ENCODE peak calls at places on chromosome 2, in seven cellular contexts. One of them, this sample, is unnamed.

GRCh38 chr2:177172034-177172880 is 40.3 kb upstream of the HNRNPA3 start:
- DNase-seq in GM12878: no peak
- DNase-seq in breast epithelium: no peak
- DNase-seq in NCI-H2029 treated with DMSO at 0.1 percent for 48 hours: no peak
- DNase-seq in NCI-H1105: no peak
- DNase-seq in activated CD4-positive, alpha-beta memory T cell treated with anti-CD3 and anti-CD28 coated beads for 36 hours: no peak
- DNase-seq in stimulated activated CD8-positive, alpha-beta memory T cell treated with anti-CD3 and anti-CD28 coated beads, Interleukin-4, amount 100 ng/mL, for 48 hours: no peak
- DNase-seq in this sample: no peak

GRCh38 chr2:128636802-128637147 is 318.1 kb upstream of the HS6ST1 start:
- DNase-seq in stimulated activated CD8-positive, alpha-beta memory T cell treated with anti-CD3 and anti-CD28 coated beads, Interleukin-4, amount 100 ng/mL, for 48 hours: no peak
- DNase-seq in breast epithelium: no peak
- DNase-seq in GM12878: no peak
- DNase-seq in activated CD4-positive, alpha-beta memory T cell treated with anti-CD3 and anti-CD28 coated beads for 36 hours: no peak
- DNase-seq in NCI-H1105: no peak
- DNase-seq in NCI-H2029 treated with DMSO at 0.1 percent for 48 hours: no peak
- DNase-seq in this sample: no peak

GRCh38 chr2:177165103-177165583 is 47.5 kb upstream of the HNRNPA3 start:
- DNase-seq in GM12878: peak; percentile 38
- DNase-seq in stimulated activated CD8-positive, alpha-beta memory T cell treated with anti-CD3 and anti-CD28 coated beads, Interleukin-4, amount 100 ng/mL, for 48 hours: no peak
- DNase-seq in NCI-H1105: peak; percentile 10
- DNase-seq in activated CD4-positive, alpha-beta memory T cell treated with anti-CD3 and anti-CD28 coated beads for 36 hours: no peak
- DNase-seq in NCI-H2029 treated with DMSO at 0.1 percent for 48 hours: no peak
- DNase-seq in breast epithelium: no peak
- DNase-seq in this sample: no peak

GRCh38 chr2:155377931-155378444 is 679.5 kb downstream of the KCNJ3 start:
- DNase-seq in stimulated activated CD8-positive, alpha-beta memory T cell treated with anti-CD3 and anti-CD28 coated beads, Interleukin-4, amount 100 ng/mL, for 48 hours: no peak
- DNase-seq in activated CD4-positive, alpha-beta memory T cell treated with anti-CD3 and anti-CD28 coated beads for 36 hours: peak; percentile 33
- DNase-seq in NCI-H2029 treated with DMSO at 0.1 percent for 48 hours: no peak
- DNase-seq in GM12878: no peak
- DNase-seq in NCI-H1105: no peak
- DNase-seq in breast epithelium: no peak
- DNase-seq in this sample: no peak

GRCh38 chr2:74554821-74555531 is 456 bp downstream of the DOK1 start:
- DNase-seq in GM12878: no peak
- DNase-seq in activated CD4-positive, alpha-beta memory T cell treated with anti-CD3 and anti-CD28 coated beads for 36 hours: peak; percentile 57
- DNase-seq in breast epithelium: no peak
- DNase-seq in NCI-H1105: no peak
- DNase-seq in stimulated activated CD8-positive, alpha-beta memory T cell treated with anti-CD3 and anti-CD28 coated beads, Interleukin-4, amount 100 ng/mL, for 48 hours: peak; percentile 66
- DNase-seq in NCI-H2029 treated with DMSO at 0.1 percent for 48 hours: no peak
- DNase-seq in this sample: no peak

GRCh38 chr2:40914648-40915047 is 462.8 kb upstream of the SLC8A1 start:
- DNase-seq in NCI-H1105: no peak
- DNase-seq in breast epithelium: no peak
- DNase-seq in GM12878: no peak
- DNase-seq in stimulated activated CD8-positive, alpha-beta memory T cell treated with anti-CD3 and anti-CD28 coated beads, Interleukin-4, amount 100 ng/mL, for 48 hours: no peak
- DNase-seq in activated CD4-positive, alpha-beta memory T cell treated with anti-CD3 and anti-CD28 coated beads for 36 hours: no peak
- DNase-seq in NCI-H2029 treated with DMSO at 0.1 percent for 48 hours: no peak
- DNase-seq in this sample: no peak

GRCh38 chr2:39099820-39100728 is 20.8 kb downstream of the SOS1 start:
- DNase-seq in NCI-H2029 treated with DMSO at 0.1 percent for 48 hours: no peak
- DNase-seq in activated CD4-positive, alpha-beta memory T cell treated with anti-CD3 and anti-CD28 coated beads for 36 hours: peak; percentile 49
- DNase-seq in breast epithelium: no peak
- DNase-seq in GM12878: no peak
- DNase-seq in NCI-H1105: no peak
- DNase-seq in stimulated activated CD8-positive, alpha-beta memory T cell treated with anti-CD3 and anti-CD28 coated beads, Interleukin-4, amount 100 ng/mL, for 48 hours: no peak
- DNase-seq in this sample: no peak

GRCh38 chr2:121748202-121748601 is 7.2 kb upstream of the TSN start:
- DNase-seq in stimulated activated CD8-positive, alpha-beta memory T cell treated with anti-CD3 and anti-CD28 coated beads, Interleukin-4, amount 100 ng/mL, for 48 hours: no peak
- DNase-seq in NCI-H1105: no peak
- DNase-seq in activated CD4-positive, alpha-beta memory T cell treated with anti-CD3 and anti-CD28 coated beads for 36 hours: no peak
- DNase-seq in NCI-H2029 treated with DMSO at 0.1 percent for 48 hours: no peak
- DNase-seq in breast epithelium: no peak
- DNase-seq in GM12878: no peak
- DNase-seq in this sample: no peak

GRCh38 chr2:71299507-71299906 is 32.1 kb upstream of the ZNF638 start:
- DNase-seq in GM12878: no peak
- DNase-seq in NCI-H1105: no peak
- DNase-seq in activated CD4-positive, alpha-beta memory T cell treated with anti-CD3 and anti-CD28 coated beads for 36 hours: no peak
- DNase-seq in breast epithelium: no peak
- DNase-seq in NCI-H2029 treated with DMSO at 0.1 percent for 48 hours: no peak
- DNase-seq in stimulated activated CD8-positive, alpha-beta memory T cell treated with anti-CD3 and anti-CD28 coated beads, Interleukin-4, amount 100 ng/mL, for 48 hours: no peak
- DNase-seq in this sample: no peak

GRCh38 chr2:144504191-144504590 is 15.7 kb downstream of the ZEB2 start:
- DNase-seq in breast epithelium: no peak
- DNase-seq in NCI-H2029 treated with DMSO at 0.1 percent for 48 hours: no peak
- DNase-seq in NCI-H1105: no peak
- DNase-seq in activated CD4-positive, alpha-beta memory T cell treated with anti-CD3 and anti-CD28 coated beads for 36 hours: no peak
- DNase-seq in stimulated activated CD8-positive, alpha-beta memory T cell treated with anti-CD3 and anti-CD28 coated beads, Interleukin-4, amount 100 ng/mL, for 48 hours: no peak
- DNase-seq in GM12878: no peak
- DNase-seq in this sample: no peak

GRCh38 chr2:219002395-219003266 is 9.4 kb upstream of the CRYBA2 start:
- DNase-seq in stimulated activated CD8-positive, alpha-beta memory T cell treated with anti-CD3 and anti-CD28 coated beads, Interleukin-4, amount 100 ng/mL, for 48 hours: peak; percentile 75
- DNase-seq in NCI-H2029 treated with DMSO at 0.1 percent for 48 hours: peak; percentile 45
- DNase-seq in NCI-H1105: no peak
- DNase-seq in breast epithelium: peak; percentile 50
- DNase-seq in activated CD4-positive, alpha-beta memory T cell treated with anti-CD3 and anti-CD28 coated beads for 36 hours: peak; percentile 77
- DNase-seq in GM12878: no peak
- DNase-seq in this sample: no peak

GRCh38 chr2:75622929-75623328 is 23.7 kb upstream of the MRPL19 start:
- DNase-seq in stimulated activated CD8-positive, alpha-beta memory T cell treated with anti-CD3 and anti-CD28 coated beads, Interleukin-4, amount 100 ng/mL, for 48 hours: no peak
- DNase-seq in GM12878: no peak
- DNase-seq in activated CD4-positive, alpha-beta memory T cell treated with anti-CD3 and anti-CD28 coated beads for 36 hours: no peak
- DNase-seq in breast epithelium: no peak
- DNase-seq in NCI-H1105: no peak
- DNase-seq in NCI-H2029 treated with DMSO at 0.1 percent for 48 hours: no peak
- DNase-seq in this sample: no peak

GRCh38 chr2:127122351-127123027 is 15.5 kb upstream of the BIN1 start:
- DNase-seq in NCI-H1105: no peak
- DNase-seq in GM12878: no peak
- DNase-seq in stimulated activated CD8-positive, alpha-beta memory T cell treated with anti-CD3 and anti-CD28 coated beads, Interleukin-4, amount 100 ng/mL, for 48 hours: no peak
- DNase-seq in NCI-H2029 treated with DMSO at 0.1 percent for 48 hours: no peak
- DNase-seq in activated CD4-positive, alpha-beta memory T cell treated with anti-CD3 and anti-CD28 coated beads for 36 hours: no peak
- DNase-seq in breast epithelium: no peak
- DNase-seq in this sample: no peak

GRCh38 chr2:134668821-134669220 is 50.0 kb downstream of the TMEM163 start:
- DNase-seq in activated CD4-positive, alpha-beta memory T cell treated with anti-CD3 and anti-CD28 coated beads for 36 hours: peak; percentile 95
- DNase-seq in GM12878: no peak
- DNase-seq in NCI-H2029 treated with DMSO at 0.1 percent for 48 hours: no peak
- DNase-seq in breast epithelium: peak; percentile 24
- DNase-seq in stimulated activated CD8-positive, alpha-beta memory T cell treated with anti-CD3 and anti-CD28 coated beads, Interleukin-4, amount 100 ng/mL, for 48 hours: peak; percentile 77
- DNase-seq in NCI-H1105: no peak
- DNase-seq in this sample: no peak

GRCh38 chr2:39523308-39524044 is 86.4 kb upstream of the MAP4K3 start:
- DNase-seq in GM12878: no peak
- DNase-seq in activated CD4-positive, alpha-beta memory T cell treated with anti-CD3 and anti-CD28 coated beads for 36 hours: no peak
- DNase-seq in breast epithelium: no peak
- DNase-seq in NCI-H1105: no peak
- DNase-seq in stimulated activated CD8-positive, alpha-beta memory T cell treated with anti-CD3 and anti-CD28 coated beads, Interleukin-4, amount 100 ng/mL, for 48 hours: no peak
- DNase-seq in NCI-H2029 treated with DMSO at 0.1 percent for 48 hours: no peak
- DNase-seq in this sample: no peak

GRCh38 chr2:211751853-211752252 is 786.7 kb downstream of the ERBB4 start:
- DNase-seq in activated CD4-positive, alpha-beta memory T cell treated with anti-CD3 and anti-CD28 coated beads for 36 hours: no peak
- DNase-seq in GM12878: no peak
- DNase-seq in stimulated activated CD8-positive, alpha-beta memory T cell treated with anti-CD3 and anti-CD28 coated beads, Interleukin-4, amount 100 ng/mL, for 48 hours: no peak
- DNase-seq in NCI-H1105: no peak
- DNase-seq in NCI-H2029 treated with DMSO at 0.1 percent for 48 hours: no peak
- DNase-seq in breast epithelium: no peak
- DNase-seq in this sample: no peak

GRCh38 chr2:238974510-238975166 is 126.8 kb downstream of the TWIST2 start:
- DNase-seq in breast epithelium: peak; percentile 34
- DNase-seq in GM12878: no peak
- DNase-seq in stimulated activated CD8-positive, alpha-beta memory T cell treated with anti-CD3 and anti-CD28 coated beads, Interleukin-4, amount 100 ng/mL, for 48 hours: no peak
- DNase-seq in NCI-H1105: no peak
- DNase-seq in activated CD4-positive, alpha-beta memory T cell treated with anti-CD3 and anti-CD28 coated beads for 36 hours: no peak
- DNase-seq in NCI-H2029 treated with DMSO at 0.1 percent for 48 hours: no peak
- DNase-seq in this sample: no peak

GRCh38 chr2:54955674-54956391 is 94.4 kb downstream of the RTN4 start:
- DNase-seq in activated CD4-positive, alpha-beta memory T cell treated with anti-CD3 and anti-CD28 coated beads for 36 hours: no peak
- DNase-seq in breast epithelium: no peak
- DNase-seq in GM12878: no peak
- DNase-seq in stimulated activated CD8-positive, alpha-beta memory T cell treated with anti-CD3 and anti-CD28 coated beads, Interleukin-4, amount 100 ng/mL, for 48 hours: no peak
- DNase-seq in NCI-H2029 treated with DMSO at 0.1 percent for 48 hours: no peak
- DNase-seq in NCI-H1105: no peak
- DNase-seq in this sample: no peak

GRCh38 chr2:27191107-27191829 is 20.6 kb upstream of the ATRAID start:
- DNase-seq in NCI-H1105: peak; percentile 47
- DNase-seq in GM12878: no peak
- DNase-seq in breast epithelium: peak; percentile 53
- DNase-seq in NCI-H2029 treated with DMSO at 0.1 percent for 48 hours: no peak
- DNase-seq in stimulated activated CD8-positive, alpha-beta memory T cell treated with anti-CD3 and anti-CD28 coated beads, Interleukin-4, amount 100 ng/mL, for 48 hours: peak; percentile 42
- DNase-seq in activated CD4-positive, alpha-beta memory T cell treated with anti-CD3 and anti-CD28 coated beads for 36 hours: peak; percentile 52
- DNase-seq in this sample: no peak

GRCh38 chr2:175256806-175257585 is 75.5 kb upstream of the ATP5MC3 start:
- DNase-seq in activated CD4-positive, alpha-beta memory T cell treated with anti-CD3 and anti-CD28 coated beads for 36 hours: no peak
- DNase-seq in NCI-H1105: no peak
- DNase-seq in NCI-H2029 treated with DMSO at 0.1 percent for 48 hours: no peak
- DNase-seq in GM12878: no peak
- DNase-seq in breast epithelium: no peak
- DNase-seq in stimulated activated CD8-positive, alpha-beta memory T cell treated with anti-CD3 and anti-CD28 coated beads, Interleukin-4, amount 100 ng/mL, for 48 hours: no peak
- DNase-seq in this sample: no peak

GRCh38 chr2:230244211-230244610 is 18.7 kb downstream of the SP140 start:
- DNase-seq in breast epithelium: no peak
- DNase-seq in NCI-H1105: no peak
- DNase-seq in activated CD4-positive, alpha-beta memory T cell treated with anti-CD3 and anti-CD28 coated beads for 36 hours: no peak
- DNase-seq in stimulated activated CD8-positive, alpha-beta memory T cell treated with anti-CD3 and anti-CD28 coated beads, Interleukin-4, amount 100 ng/mL, for 48 hours: no peak
- DNase-seq in NCI-H2029 treated with DMSO at 0.1 percent for 48 hours: no peak
- DNase-seq in GM12878: no peak
- DNase-seq in this sample: no peak

GRCh38 chr2:9318461-9319337 is 104.6 kb downstream of the ITGB1BP1 start:
- DNase-seq in stimulated activated CD8-positive, alpha-beta memory T cell treated with anti-CD3 and anti-CD28 coated beads, Interleukin-4, amount 100 ng/mL, for 48 hours: no peak
- DNase-seq in GM12878: no peak
- DNase-seq in breast epithelium: no peak
- DNase-seq in activated CD4-positive, alpha-beta memory T cell treated with anti-CD3 and anti-CD28 coated beads for 36 hours: no peak
- DNase-seq in NCI-H2029 treated with DMSO at 0.1 percent for 48 hours: no peak
- DNase-seq in NCI-H1105: no peak
- DNase-seq in this sample: no peak

GRCh38 chr2:8510519-8510918 is 171.3 kb upstream of the ID2 start:
- DNase-seq in stimulated activated CD8-positive, alpha-beta memory T cell treated with anti-CD3 and anti-CD28 coated beads, Interleukin-4, amount 100 ng/mL, for 48 hours: no peak
- DNase-seq in activated CD4-positive, alpha-beta memory T cell treated with anti-CD3 and anti-CD28 coated beads for 36 hours: no peak
- DNase-seq in GM12878: no peak
- DNase-seq in breast epithelium: no peak
- DNase-seq in NCI-H2029 treated with DMSO at 0.1 percent for 48 hours: no peak
- DNase-seq in NCI-H1105: no peak
- DNase-seq in this sample: no peak

GRCh38 chr2:149645391-149645790 is 57.8 kb upstream of the MMADHC start:
- DNase-seq in breast epithelium: no peak
- DNase-seq in stimulated activated CD8-positive, alpha-beta memory T cell treated with anti-CD3 and anti-CD28 coated beads, Interleukin-4, amount 100 ng/mL, for 48 hours: no peak
- DNase-seq in NCI-H2029 treated with DMSO at 0.1 percent for 48 hours: no peak
- DNase-seq in GM12878: no peak
- DNase-seq in NCI-H1105: no peak
- DNase-seq in activated CD4-positive, alpha-beta memory T cell treated with anti-CD3 and anti-CD28 coated beads for 36 hours: no peak
- DNase-seq in this sample: no peak

GRCh38 chr2:216536725-216537124 is 38.1 kb downstream of the RPL37A start:
- DNase-seq in NCI-H1105: no peak
- DNase-seq in breast epithelium: no peak
- DNase-seq in stimulated activated CD8-positive, alpha-beta memory T cell treated with anti-CD3 and anti-CD28 coated beads, Interleukin-4, amount 100 ng/mL, for 48 hours: no peak
- DNase-seq in activated CD4-positive, alpha-beta memory T cell treated with anti-CD3 and anti-CD28 coated beads for 36 hours: no peak
- DNase-seq in NCI-H2029 treated with DMSO at 0.1 percent for 48 hours: no peak
- DNase-seq in GM12878: no peak
- DNase-seq in this sample: no peak

GRCh38 chr2:219634171-219634940 is 6.9 kb downstream of the SLC4A3 start:
- DNase-seq in stimulated activated CD8-positive, alpha-beta memory T cell treated with anti-CD3 and anti-CD28 coated beads, Interleukin-4, amount 100 ng/mL, for 48 hours: peak; percentile 18
- DNase-seq in activated CD4-positive, alpha-beta memory T cell treated with anti-CD3 and anti-CD28 coated beads for 36 hours: no peak
- DNase-seq in NCI-H2029 treated with DMSO at 0.1 percent for 48 hours: no peak
- DNase-seq in breast epithelium: no peak
- DNase-seq in GM12878: no peak
- DNase-seq in NCI-H1105: no peak
- DNase-seq in this sample: no peak

GRCh38 chr2:10254373-10255188 is 48.1 kb upstream of the HPCAL1 start:
- DNase-seq in NCI-H1105: no peak
- DNase-seq in stimulated activated CD8-positive, alpha-beta memory T cell treated with anti-CD3 and anti-CD28 coated beads, Interleukin-4, amount 100 ng/mL, for 48 hours: no peak
- DNase-seq in NCI-H2029 treated with DMSO at 0.1 percent for 48 hours: no peak
- DNase-seq in GM12878: no peak
- DNase-seq in activated CD4-positive, alpha-beta memory T cell treated with anti-CD3 and anti-CD28 coated beads for 36 hours: no peak
- DNase-seq in breast epithelium: no peak
- DNase-seq in this sample: no peak

GRCh38 chr2:67674668-67675067 is 277.5 kb downstream of the ETAA1 start:
- DNase-seq in stimulated activated CD8-positive, alpha-beta memory T cell treated with anti-CD3 and anti-CD28 coated beads, Interleukin-4, amount 100 ng/mL, for 48 hours: no peak
- DNase-seq in activated CD4-positive, alpha-beta memory T cell treated with anti-CD3 and anti-CD28 coated beads for 36 hours: no peak
- DNase-seq in breast epithelium: no peak
- DNase-seq in NCI-H2029 treated with DMSO at 0.1 percent for 48 hours: no peak
- DNase-seq in GM12878: no peak
- DNase-seq in NCI-H1105: no peak
- DNase-seq in this sample: no peak

GRCh38 chr2:181770145-181770544 is 89.8 kb upstream of the NEUROD1 start:
- DNase-seq in breast epithelium: no peak
- DNase-seq in GM12878: no peak
- DNase-seq in activated CD4-positive, alpha-beta memory T cell treated with anti-CD3 and anti-CD28 coated beads for 36 hours: no peak
- DNase-seq in NCI-H1105: no peak
- DNase-seq in NCI-H2029 treated with DMSO at 0.1 percent for 48 hours: no peak
- DNase-seq in stimulated activated CD8-positive, alpha-beta memory T cell treated with anti-CD3 and anti-CD28 coated beads, Interleukin-4, amount 100 ng/mL, for 48 hours: no peak
- DNase-seq in this sample: no peak

GRCh38 chr2:196601430-196602306 is 37.8 kb upstream of the CCDC150 start:
- DNase-seq in GM12878: no peak
- DNase-seq in breast epithelium: no peak
- DNase-seq in stimulated activated CD8-positive, alpha-beta memory T cell treated with anti-CD3 and anti-CD28 coated beads, Interleukin-4, amount 100 ng/mL, for 48 hours: no peak
- DNase-seq in activated CD4-positive, alpha-beta memory T cell treated with anti-CD3 and anti-CD28 coated beads for 36 hours: no peak
- DNase-seq in NCI-H2029 treated with DMSO at 0.1 percent for 48 hours: no peak
- DNase-seq in NCI-H1105: no peak
- DNase-seq in this sample: no peak

GRCh38 chr2:217095511-217096205 is 235.8 kb upstream of the TNP1 start:
- DNase-seq in stimulated activated CD8-positive, alpha-beta memory T cell treated with anti-CD3 and anti-CD28 coated beads, Interleukin-4, amount 100 ng/mL, for 48 hours: no peak
- DNase-seq in activated CD4-positive, alpha-beta memory T cell treated with anti-CD3 and anti-CD28 coated beads for 36 hours: no peak
- DNase-seq in breast epithelium: no peak
- DNase-seq in NCI-H2029 treated with DMSO at 0.1 percent for 48 hours: no peak
- DNase-seq in GM12878: no peak
- DNase-seq in NCI-H1105: no peak
- DNase-seq in this sample: no peak

GRCh38 chr2:221478106-221478863 is 93.8 kb downstream of the EPHA4 start:
- DNase-seq in GM12878: no peak
- DNase-seq in breast epithelium: no peak
- DNase-seq in stimulated activated CD8-positive, alpha-beta memory T cell treated with anti-CD3 and anti-CD28 coated beads, Interleukin-4, amount 100 ng/mL, for 48 hours: no peak
- DNase-seq in activated CD4-positive, alpha-beta memory T cell treated with anti-CD3 and anti-CD28 coated beads for 36 hours: no peak
- DNase-seq in NCI-H1105: no peak
- DNase-seq in NCI-H2029 treated with DMSO at 0.1 percent for 48 hours: no peak
- DNase-seq in this sample: no peak

GRCh38 chr2:73253901-73254300 is 19.8 kb downstream of the CCT7 start:
- DNase-seq in GM12878: no peak
- DNase-seq in stimulated activated CD8-positive, alpha-beta memory T cell treated with anti-CD3 and anti-CD28 coated beads, Interleukin-4, amount 100 ng/mL, for 48 hours: no peak
- DNase-seq in activated CD4-positive, alpha-beta memory T cell treated with anti-CD3 and anti-CD28 coated beads for 36 hours: no peak
- DNase-seq in NCI-H1105: no peak
- DNase-seq in NCI-H2029 treated with DMSO at 0.1 percent for 48 hours: no peak
- DNase-seq in breast epithelium: no peak
- DNase-seq in this sample: no peak

GRCh38 chr2:235923859-235924674 is 244.1 kb downstream of the GBX2 start:
- DNase-seq in activated CD4-positive, alpha-beta memory T cell treated with anti-CD3 and anti-CD28 coated beads for 36 hours: no peak
- DNase-seq in NCI-H1105: no peak
- DNase-seq in NCI-H2029 treated with DMSO at 0.1 percent for 48 hours: no peak
- DNase-seq in breast epithelium: no peak
- DNase-seq in stimulated activated CD8-positive, alpha-beta memory T cell treated with anti-CD3 and anti-CD28 coated beads, Interleukin-4, amount 100 ng/mL, for 48 hours: no peak
- DNase-seq in GM12878: no peak
- DNase-seq in this sample: no peak

GRCh38 chr2:100606740-100607343 is 44.0 kb downstream of the PDCL3 start:
- DNase-seq in GM12878: no peak
- DNase-seq in NCI-H2029 treated with DMSO at 0.1 percent for 48 hours: peak; percentile 26
- DNase-seq in activated CD4-positive, alpha-beta memory T cell treated with anti-CD3 and anti-CD28 coated beads for 36 hours: peak; percentile 46
- DNase-seq in NCI-H1105: no peak
- DNase-seq in breast epithelium: no peak
- DNase-seq in stimulated activated CD8-positive, alpha-beta memory T cell treated with anti-CD3 and anti-CD28 coated beads, Interleukin-4, amount 100 ng/mL, for 48 hours: peak; percentile 41
- DNase-seq in this sample: no peak

GRCh38 chr2:240163056-240163714 is 22.7 kb upstream of the OTOS start:
- DNase-seq in NCI-H1105: no peak
- DNase-seq in GM12878: no peak
- DNase-seq in NCI-H2029 treated with DMSO at 0.1 percent for 48 hours: no peak
- DNase-seq in activated CD4-positive, alpha-beta memory T cell treated with anti-CD3 and anti-CD28 coated beads for 36 hours: no peak
- DNase-seq in breast epithelium: no peak
- DNase-seq in stimulated activated CD8-positive, alpha-beta memory T cell treated with anti-CD3 and anti-CD28 coated beads, Interleukin-4, amount 100 ng/mL, for 48 hours: no peak
- DNase-seq in this sample: no peak

GRCh38 chr2:9778012-9778411 is 65.3 kb upstream of the TAF1B start:
- DNase-seq in stimulated activated CD8-positive, alpha-beta memory T cell treated with anti-CD3 and anti-CD28 coated beads, Interleukin-4, amount 100 ng/mL, for 48 hours: peak; percentile 59
- DNase-seq in GM12878: no peak
- DNase-seq in NCI-H2029 treated with DMSO at 0.1 percent for 48 hours: no peak
- DNase-seq in NCI-H1105: no peak
- DNase-seq in activated CD4-positive, alpha-beta memory T cell treated with anti-CD3 and anti-CD28 coated beads for 36 hours: peak; percentile 55
- DNase-seq in breast epithelium: no peak
- DNase-seq in this sample: no peak

GRCh38 chr2:65353046-65353445 is 79.4 kb downstream of the SPRED2 start:
- DNase-seq in stimulated activated CD8-positive, alpha-beta memory T cell treated with anti-CD3 and anti-CD28 coated beads, Interleukin-4, amount 100 ng/mL, for 48 hours: no peak
- DNase-seq in breast epithelium: no peak
- DNase-seq in NCI-H1105: no peak
- DNase-seq in GM12878: no peak
- DNase-seq in NCI-H2029 treated with DMSO at 0.1 percent for 48 hours: no peak
- DNase-seq in activated CD4-positive, alpha-beta memory T cell treated with anti-CD3 and anti-CD28 coated beads for 36 hours: no peak
- DNase-seq in this sample: no peak

This sample was measured in LNCaP clone FGC.